ENCODE peak calls at places on chromosomes 11 and 22, in seven cellular contexts. O is AG04450, P is cardiac muscle cell, L is left ventricle myocardium inferior, U is IMR-90, H is dorsolateral prefrontal cortex, D is Panc1. K is an unnamed sample.

GRCh38 chr11:124769804-124770774 is 8.0 kb upstream of the ESAM start:
- DNase-seq in L (no peak), D (no peak), U (peak; percentile 35), H (no peak), O (no peak), P (peak; percentile 60), K (no peak)

GRCh38 chr11:44484211-44484610 is 81.3 kb upstream of the CD82 start:
- DNase-seq in U (peak; percentile 5), O (no peak), L (no peak), P (peak; percentile 35), D (no peak), H (no peak), K (no peak)

GRCh38 chr11:74147199-74147929 is 23.4 kb downstream of the C2CD3 start:
- DNase-seq in O (no peak), D (no peak), U (peak; percentile 28), H (no peak), P (peak; percentile 21), L (no peak), K (no peak)

GRCh38 chr22:49237279-49237678 is 590.4 kb downstream of the BRD1 start:
- DNase-seq in U (no peak), H (no peak), L (no peak), O (no peak), P (no peak), D (no peak), K (no peak)

GRCh38 chr11:61659413-61660196 is 20.6 kb upstream of the DAGLA start:
- DNase-seq in U (no peak), L (no peak), P (no peak), D (no peak), H (no peak), O (no peak), K (no peak)

GRCh38 chr11:119496453-119496852 is 73.5 kb upstream of the THY1 start:
- DNase-seq in P (no peak), O (no peak), U (no peak), D (no peak), H (no peak), L (no peak), K (no peak)

GRCh38 chr11:7353100-7353499 is 101.4 kb downstream of the SYT9 start:
- DNase-seq in P (peak; percentile 30), O (no peak), U (no peak), D (peak; percentile 32), H (no peak), L (no peak), K (no peak)

GRCh38 chr11:2265396-2265795 is 5.0 kb downstream of the ASCL2 start:
- DNase-seq in P (no peak), O (no peak), H (peak; percentile 39), D (no peak), L (no peak), U (no peak), K (no peak)

GRCh38 chr22:24938741-24939341 is 7.7 kb downstream of the LHFPL7 start:
- DNase-seq in L (no peak), H (no peak), U (peak; percentile 25), D (no peak), P (peak; percentile 60), O (no peak), K (no peak)

GRCh38 chr11:22216940-22217339 is 24.1 kb downstream of the ANO5 start:
- DNase-seq in P (no peak), L (no peak), D (no peak), U (no peak), O (no peak), H (no peak), K (no peak)

GRCh38 chr22:23068096-23068831 is 2.1 kb upstream of the GNAZ start:
- DNase-seq in O (no peak), D (no peak), U (no peak), H (peak; percentile 37), L (no peak), P (no peak), K (no peak)

GRCh38 chr22:31104869-31105268 is 2.5 kb downstream of the SELENOM start:
- DNase-seq in H (no peak), L (no peak), U (no peak), D (no peak), O (no peak), P (no peak), K (no peak)

GRCh38 chr11:75479598-75479986 is 46.1 kb downstream of the GDPD5 start:
- DNase-seq in O (no peak), P (no peak), L (no peak), U (no peak), D (no peak), H (no peak), K (no peak)

GRCh38 chr11:108302121-108302785 is 79.4 kb downstream of the ATM start:
- DNase-seq in H (no peak), U (peak; percentile 52), D (no peak), L (no peak), O (no peak), P (peak; percentile 52), K (no peak)

GRCh38 chr22:48372395-48372794 is 1455.3 kb downstream of the BRD1 start:
- DNase-seq in P (no peak), O (no peak), L (no peak), H (no peak), D (no peak), U (no peak), K (no peak)

GRCh38 chr11:20611445-20611844 is 12.0 kb downstream of the SLC6A5 start:
- DNase-seq in D (no peak), P (peak; percentile 65), O (no peak), L (no peak), H (no peak), U (no peak), K (no peak)

GRCh38 chr11:129374993-129375721 is 491 bp upstream of the BARX2 start:
- DNase-seq in L (no peak), D (no peak), H (no peak), P (no peak), O (no peak), U (no peak), K (no peak)

DNA sequence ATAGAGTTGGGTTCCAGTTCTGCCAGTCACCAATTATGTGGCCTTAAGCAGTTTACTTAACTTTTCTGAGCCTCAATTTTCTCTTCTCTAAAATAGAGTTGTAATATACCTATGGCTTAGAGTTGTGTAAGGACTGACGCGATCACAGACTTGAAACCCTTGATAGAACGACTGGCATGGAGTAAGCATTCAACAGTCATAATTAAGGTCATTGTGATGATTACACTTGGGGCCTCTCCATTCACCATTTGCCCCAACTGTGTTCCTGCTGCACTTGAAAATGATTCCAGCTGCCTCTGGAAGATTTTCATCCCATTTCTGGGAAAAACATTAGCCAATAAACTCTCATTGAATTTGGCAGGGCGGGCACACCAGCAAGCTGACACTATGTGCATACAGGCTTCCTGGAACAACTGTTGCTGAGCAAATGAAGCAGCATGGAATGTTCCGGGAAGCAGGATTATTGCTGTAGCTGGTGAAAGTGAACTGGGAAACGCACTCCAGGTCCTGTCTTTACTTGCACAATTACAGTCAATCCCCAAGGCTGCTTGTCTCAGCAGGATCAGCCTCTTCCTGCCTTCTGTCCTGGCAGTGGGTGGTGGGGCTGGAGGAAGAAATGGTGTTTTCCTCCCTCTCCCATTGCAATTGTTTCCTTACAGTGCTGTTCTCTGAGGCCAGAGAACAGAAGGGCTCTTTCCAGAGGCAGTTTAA is 19.6 kb downstream of the CD44 start:
- DNase-seq in O (no peak), U (no peak), H (no peak), L (no peak), P (peak; percentile 68), D (no peak), K (no peak)
- H3K27ac ChIP-seq in O (peak overlapping the region; percentile 42), U (peak overlapping the region; percentile 65), H (no peak overlapping the region), L (peak overlapping the region; percentile 74), P (no peak overlapping the region), D (peak overlapping the region; percentile 99), K (no peak overlapping the region)

GRCh38 chr11:133843454-133843987 is 1.8 kb downstream of the SPATA19 start:
- DNase-seq in D (no peak), U (no peak), H (no peak), O (no peak), P (no peak), L (no peak), K (no peak)

GRCh38 chr11:133842053-133842452 is 3.3 kb downstream of the SPATA19 start:
- DNase-seq in O (no peak), H (no peak), D (no peak), P (no peak), L (no peak), U (no peak), K (no peak)

GRCh38 chr11:133840479-133840941 is 4.8 kb downstream of the SPATA19 start:
- DNase-seq in O (no peak), H (no peak), U (no peak), D (no peak), P (no peak), L (no peak), K (no peak)

GRCh38 chr11:133842730-133843129 is 2.6 kb downstream of the SPATA19 start:
- DNase-seq in L (no peak), O (no peak), P (no peak), D (no peak), H (no peak), U (no peak), K (no peak)

GRCh38 chr11:133841279-133842043 is 3.9 kb downstream of the SPATA19 start:
- DNase-seq in H (no peak), L (no peak), P (no peak), U (no peak), O (no peak), D (no peak), K (no peak)
- H3K27ac ChIP-seq in H (no peak overlapping the region), L (no peak overlapping the region), P (no peak overlapping the region), U (no peak overlapping the region), O (no peak overlapping the region), D (no peak overlapping the region), K (no peak overlapping the region)

GRCh38 chr11:28632338-28632737 is 524.1 kb downstream of the METTL15 start:
- DNase-seq in H (no peak), U (peak; percentile 55), L (no peak), O (no peak), D (no peak), P (no peak), K (no peak)
- H3K27ac ChIP-seq in H (no peak overlapping the region), U (no peak overlapping the region), L (no peak overlapping the region), O (no peak overlapping the region), D (no peak overlapping the region), P (no peak overlapping the region), K (no peak overlapping the region)

GRCh38 chr11:72826942-72827480 is 12.8 kb downstream of the ATG16L2 start:
- DNase-seq in D (no peak), H (no peak), U (no peak), P (no peak), L (no peak), O (no peak), K (no peak)

GRCh38 chr11:72828692-72829101 is 14.5 kb downstream of the ATG16L2 start:
- DNase-seq in O (no peak), L (no peak), H (no peak), U (no peak), P (no peak), D (no peak), K (no peak)

GRCh38 chr11:72829884-72830533 is 15.8 kb downstream of the ATG16L2 start:
- DNase-seq in H (no peak), U (no peak), L (no peak), O (no peak), P (no peak), D (no peak), K (no peak)

GRCh38 chr11:72828081-72828567 is 13.9 kb downstream of the ATG16L2 start:
- DNase-seq in O (no peak), D (no peak), U (peak; percentile 44), H (no peak), L (no peak), P (peak; percentile 49), K (no peak)

DNA sequence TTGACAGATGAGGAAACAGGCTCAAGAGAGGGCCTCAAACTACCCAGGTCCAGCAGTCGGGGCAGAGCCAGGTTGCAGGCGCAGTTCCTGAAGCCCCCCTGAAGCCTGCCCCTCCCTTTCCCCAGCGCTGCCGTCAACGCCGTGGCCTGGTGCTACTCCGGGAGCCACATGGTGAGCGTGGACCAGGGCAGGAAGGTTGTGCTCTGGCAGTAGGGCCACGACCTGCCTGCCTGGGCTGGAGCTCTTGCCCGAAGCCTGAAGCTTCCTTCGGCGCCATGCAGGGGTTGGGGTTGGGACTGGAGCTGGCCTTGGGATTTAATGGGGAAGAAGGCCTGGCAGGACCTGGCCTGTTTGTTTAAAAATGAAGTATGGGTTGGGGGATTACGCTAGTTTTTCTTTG is 15.0 kb downstream of the ATG16L2 start:
- DNase-seq in O (no peak), L (no peak), D (no peak), P (no peak), H (no peak), U (no peak), K (no peak)
- H3K27ac ChIP-seq in O (no peak overlapping the region), L (peak overlapping the region; percentile 63), D (no peak overlapping the region), P (no peak overlapping the region), H (no peak overlapping the region), U (no peak overlapping the region), K (no peak overlapping the region)